ENCODE peak calls at places on chromosome 11, in four cellular contexts. One of them, this sample, is unnamed.

GRCh38 chr11:93493252-93493897 is 49.8 kb downstream of the SMCO4 start:
- DNase-seq in SHP77: no peak
- DNase-seq in GM12865: no peak
- DNase-seq in caudate nucleus: no peak
- DNase-seq in this sample: no peak

GRCh38 chr11:122910775-122911174 is 28.2 kb downstream of the JHY start:
- DNase-seq in caudate nucleus: no peak
- DNase-seq in SHP77: no peak
- DNase-seq in GM12865: peak
- DNase-seq in this sample: no peak

GRCh38 chr11:26134481-26135355 is 197.2 kb upstream of the ANO3 start:
- DNase-seq in GM12865: peak
- DNase-seq in caudate nucleus: no peak
- DNase-seq in SHP77: no peak
- DNase-seq in this sample: no peak

GRCh38 chr11:110855246-110855645 is 143.0 kb upstream of the ARHGAP20 start:
- DNase-seq in GM12865: no peak
- DNase-seq in SHP77: no peak
- DNase-seq in caudate nucleus: no peak
- DNase-seq in this sample: no peak

GRCh38 chr11:93131709-93132108 is 66.1 kb downstream of the SLC36A4 start:
- DNase-seq in GM12865: no peak
- DNase-seq in SHP77: peak
- DNase-seq in caudate nucleus: no peak
- DNase-seq in this sample: no peak

GRCh38 chr11:102448869-102449224 is 3.7 kb downstream of the TMEM123 start:
- DNase-seq in SHP77: no peak
- DNase-seq in caudate nucleus: no peak
- DNase-seq in GM12865: no peak
- DNase-seq in this sample: no peak

GRCh38 chr11:73907191-73907590 is 30.4 kb downstream of the PAAF1 start:
- DNase-seq in SHP77: no peak
- DNase-seq in GM12865: peak
- DNase-seq in caudate nucleus: no peak
- DNase-seq in this sample: no peak

GRCh38 chr11:32088117-32088941 is 2.5 kb upstream of the RCN1 start:
- DNase-seq in SHP77: no peak
- DNase-seq in caudate nucleus: peak
- DNase-seq in GM12865: peak
- DNase-seq in this sample: no peak

GRCh38 chr11:65438257-65439151 is 15.9 kb downstream of the NEAT1 start:
- DNase-seq in GM12865: no peak
- DNase-seq in caudate nucleus: no peak
- DNase-seq in SHP77: no peak
- DNase-seq in this sample: no peak

This sample was measured in GM06990.